ENCODE peak calls at places on chromosome X, in four cellular contexts. Q is colonic mucosa, M is pancreas, J is tibial artery. L is an unnamed sample.

GRCh38 chrX:10617964-10618342 is 2.4 kb downstream of the MID1 start:
- DNase-seq in M (no peak), J (no peak), Q (peak; percentile 31), L (no peak)

GRCh38 chrX:53483838-53484420 is 49.8 kb upstream of the HSD17B10 start:
- DNase-seq in M (no peak), J (no peak), Q (no peak), L (no peak)

GRCh38 chrX:123976671-123977316 is 15.3 kb downstream of the STAG2 start:
- DNase-seq in M (no peak), J (no peak), Q (no peak), L (no peak)

GRCh38 chrX:10010686-10011085 is 43.5 kb downstream of the CLDN34 start:
- DNase-seq in M (no peak), Q (no peak), J (no peak), L (no peak)

GRCh38 chrX:112545051-112545450 is 134.7 kb downstream of the LHFPL1 start:
- DNase-seq in M (no peak), Q (no peak), J (no peak), L (no peak)

GRCh38 chrX:107599371-107599970 is 28.8 kb upstream of the PRPS1 start:
- DNase-seq in M (no peak), Q (no peak), J (no peak), L (no peak)

GRCh38 chrX:34859191-34859590 is 83.4 kb upstream of the FAM47B start:
- DNase-seq in M (no peak), Q (no peak), J (no peak), L (no peak)

GRCh38 chrX:47745386-47745785 is 86.4 kb upstream of the UXT start:
- DNase-seq in J (no peak), M (no peak), Q (no peak), L (no peak)

GRCh38 chrX:13223868-13224555 is 95.8 kb downstream of the ATXN3L start:
- DNase-seq in M (peak; percentile 3), J (no peak), Q (peak; percentile 27), L (peak; percentile 52)

GRCh38 chrX:40152173-40152705 is 54.5 kb upstream of the BCOR start:
- DNase-seq in M (no peak), J (no peak), Q (peak; percentile 54), L (no peak)

GRCh38 chrX:147875866-147876596 is 35.7 kb upstream of the FMR1 start:
- DNase-seq in M (no peak), Q (no peak), J (no peak), L (no peak)

GRCh38 chrX:41447897-41448296 is 754 bp downstream of the NYX start:
- DNase-seq in J (no peak), Q (no peak), M (no peak), L (no peak)

GRCh38 chrX:131763674-131764073 is 219.8 kb downstream of the OR13H1 start:
- DNase-seq in J (no peak), M (no peak), Q (peak; percentile 89), L (no peak)

GRCh38 chrX:23764585-23764984 is 18.4 kb upstream of the SAT1 start:
- DNase-seq in Q (no peak), M (no peak), J (no peak), L (no peak)

GRCh38 chrX:109826954-109827708 is 94.1 kb upstream of the ACSL4 start:
- DNase-seq in Q (no peak), M (no peak), J (no peak), L (no peak)

GRCh38 chrX:5117816-5118215 is 1110.9 kb downstream of the NLGN4X start:
- DNase-seq in M (no peak), Q (no peak), J (no peak), L (no peak)

GRCh38 chrX:23503835-23504539 is 163.3 kb upstream of the PRDX4 start:
- DNase-seq in M (peak; percentile 89), J (peak; percentile 80), Q (peak; percentile 76), L (peak; percentile 65)

DNA sequence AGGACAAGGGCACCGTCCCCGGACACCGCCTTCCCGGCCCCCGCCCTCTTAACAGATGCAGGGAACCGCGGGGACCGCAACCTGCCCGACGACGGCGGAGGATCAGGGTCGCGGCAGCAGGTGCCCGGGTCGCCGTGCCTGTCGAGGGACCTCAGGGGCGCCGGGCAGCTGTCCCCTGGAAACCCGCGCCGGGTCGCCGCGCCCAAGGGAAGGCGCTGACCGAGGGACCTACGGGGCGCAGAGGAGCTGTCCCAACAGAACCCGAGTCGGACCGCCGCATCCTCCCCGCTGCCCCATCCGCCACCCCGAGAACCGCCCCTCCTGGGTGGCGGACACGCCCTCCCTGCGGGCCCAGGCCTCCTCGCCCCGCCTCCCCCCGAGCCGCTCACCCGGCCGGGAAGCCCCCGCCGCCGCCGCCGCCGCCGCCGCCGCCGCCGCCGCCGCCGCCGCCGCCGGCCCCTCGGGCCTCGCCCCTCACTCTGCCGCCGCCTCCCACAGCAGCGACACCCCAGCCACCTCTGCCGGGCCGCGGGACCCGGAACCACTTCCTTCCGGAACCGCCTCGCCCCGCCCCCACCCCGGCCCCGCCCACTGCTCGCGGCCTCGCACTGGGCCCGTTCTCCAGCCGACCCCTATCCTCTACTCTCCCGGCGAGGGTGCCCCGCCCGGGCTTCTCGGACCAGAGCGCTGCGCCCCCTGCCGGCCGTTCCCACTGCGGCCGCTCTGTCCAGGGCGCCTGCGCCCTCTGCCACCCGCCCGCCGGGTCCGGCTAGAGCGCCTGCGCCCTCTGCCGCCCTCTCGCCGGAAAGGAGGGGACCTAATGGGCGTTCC is at the start of gene BCLAF3:
- DNase-seq in M (peak; percentile 82), J (peak; percentile 84), Q (peak; percentile 88), L (peak; percentile 16)
- H3K27ac ChIP-seq in M (peak within 1 kb of the TSS; percentile 72), J (peak within 1 kb of the TSS; percentile 80), Q (peak within 1 kb of the TSS; percentile 69), L (peak within 1 kb of the TSS; percentile 42)

GRCh38 chrX:136674270-136674986 is 26.5 kb downstream of the CD40LG start:
- DNase-seq in Q (no peak), J (no peak), M (no peak), L (no peak)
- H3K27ac ChIP-seq in Q (no peak overlapping the region), J (no peak overlapping the region), M (no peak overlapping the region), L (no peak overlapping the region)

DNA sequence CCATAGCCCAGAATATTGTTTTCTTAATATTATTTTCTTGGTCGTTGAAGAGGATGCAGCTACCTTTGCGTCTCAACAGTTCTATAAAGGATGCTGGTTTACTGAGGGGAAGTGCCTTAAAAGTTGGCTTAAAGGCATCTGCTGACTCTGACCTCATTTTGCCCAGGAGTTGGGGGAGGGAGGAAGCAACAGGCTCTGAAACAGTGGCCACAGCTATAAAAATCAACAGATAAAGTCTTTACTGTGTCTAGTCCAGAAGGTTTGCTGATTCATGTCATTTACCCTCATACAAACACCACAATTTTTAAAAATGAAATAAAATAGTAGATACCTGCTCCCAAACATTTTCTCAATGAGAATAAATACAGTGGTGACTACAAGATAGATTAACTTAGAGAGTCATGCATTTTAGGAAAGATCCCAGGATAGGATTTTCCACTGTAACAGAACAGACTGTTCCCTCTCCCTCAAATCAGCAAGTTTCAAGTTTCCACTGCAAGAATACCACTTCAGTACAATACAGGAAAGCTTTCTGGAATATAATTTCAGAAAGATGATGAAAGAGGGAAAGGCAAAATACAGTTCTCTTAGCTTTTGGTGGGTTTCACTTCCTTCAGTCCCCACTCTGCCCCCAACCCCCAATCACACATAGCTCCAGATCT is 1.9 kb downstream of the PHKA1 start:
- DNase-seq in Q (no peak), M (no peak), J (no peak), L (no peak)
- H3K27ac ChIP-seq in Q (no peak overlapping the region), M (no peak overlapping the region), J (peak overlapping the region; percentile 94), L (peak overlapping the region; percentile 75)

GRCh38 chrX:72027024-72027913 is 104.4 kb downstream of the RTL5 start:
- DNase-seq in J (no peak), M (no peak), Q (peak; percentile 11), L (no peak)
- H3K27ac ChIP-seq in J (peak overlapping the region; percentile 75), M (no peak overlapping the region), Q (no peak overlapping the region), L (no peak overlapping the region)

DNA sequence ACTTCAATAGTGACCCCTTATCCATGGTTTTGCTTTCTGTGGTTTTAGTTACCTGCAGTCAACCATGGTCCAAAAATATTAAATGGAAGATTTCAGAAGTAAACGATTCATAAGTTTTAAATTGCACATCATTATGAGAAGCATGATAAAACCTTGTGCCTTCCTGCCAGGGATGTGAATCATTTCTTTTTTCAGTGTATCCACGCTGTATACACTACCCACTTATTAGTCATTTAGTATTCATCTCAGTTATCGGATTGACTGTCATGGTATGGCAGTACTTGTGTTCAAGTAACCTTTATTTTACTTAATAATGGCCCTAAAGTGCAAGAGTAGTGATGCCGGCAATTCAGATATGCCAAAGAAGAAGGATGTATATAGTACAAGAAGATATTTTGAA is 37.7 kb upstream of the TASL start:
- DNase-seq in J (no peak), M (no peak), Q (no peak), L (no peak)
- H3K27ac ChIP-seq in J (no peak overlapping the region), M (no peak overlapping the region), Q (no peak overlapping the region), L (no peak overlapping the region)

GRCh38 chrX:7204619-7205018 is 56.7 kb upstream of the PUDP start:
- DNase-seq in Q (no peak), M (no peak), J (no peak), L (no peak)
- H3K27ac ChIP-seq in Q (no peak overlapping the region), M (no peak overlapping the region), J (no peak overlapping the region), L (no peak overlapping the region)

DNA sequence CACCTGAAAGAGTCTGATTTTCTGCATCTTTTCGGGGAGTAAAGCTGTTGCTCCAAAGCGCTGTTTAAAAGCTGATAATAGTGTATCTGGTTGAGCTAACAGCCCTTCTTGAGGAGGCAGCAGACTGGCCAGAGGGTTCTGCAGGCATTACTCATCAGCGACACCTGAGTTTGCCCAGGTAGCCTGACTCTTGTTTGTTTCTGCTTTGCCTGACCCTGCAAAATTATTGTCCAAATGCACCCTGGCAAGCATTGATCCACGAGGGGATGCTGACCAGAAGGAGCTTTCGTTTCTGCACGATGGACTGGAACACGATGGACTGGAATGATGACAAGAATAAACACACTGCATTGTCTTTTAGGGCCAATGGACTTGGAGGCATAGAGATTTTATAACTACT is 6.2 kb downstream of the CD99 start:
- DNase-seq in M (no peak), J (no peak), Q (no peak), L (no peak)
- H3K27ac ChIP-seq in M (peak overlapping the region; percentile 27), J (no peak overlapping the region), Q (peak overlapping the region; percentile 40), L (peak overlapping the region; percentile 91)

DNA sequence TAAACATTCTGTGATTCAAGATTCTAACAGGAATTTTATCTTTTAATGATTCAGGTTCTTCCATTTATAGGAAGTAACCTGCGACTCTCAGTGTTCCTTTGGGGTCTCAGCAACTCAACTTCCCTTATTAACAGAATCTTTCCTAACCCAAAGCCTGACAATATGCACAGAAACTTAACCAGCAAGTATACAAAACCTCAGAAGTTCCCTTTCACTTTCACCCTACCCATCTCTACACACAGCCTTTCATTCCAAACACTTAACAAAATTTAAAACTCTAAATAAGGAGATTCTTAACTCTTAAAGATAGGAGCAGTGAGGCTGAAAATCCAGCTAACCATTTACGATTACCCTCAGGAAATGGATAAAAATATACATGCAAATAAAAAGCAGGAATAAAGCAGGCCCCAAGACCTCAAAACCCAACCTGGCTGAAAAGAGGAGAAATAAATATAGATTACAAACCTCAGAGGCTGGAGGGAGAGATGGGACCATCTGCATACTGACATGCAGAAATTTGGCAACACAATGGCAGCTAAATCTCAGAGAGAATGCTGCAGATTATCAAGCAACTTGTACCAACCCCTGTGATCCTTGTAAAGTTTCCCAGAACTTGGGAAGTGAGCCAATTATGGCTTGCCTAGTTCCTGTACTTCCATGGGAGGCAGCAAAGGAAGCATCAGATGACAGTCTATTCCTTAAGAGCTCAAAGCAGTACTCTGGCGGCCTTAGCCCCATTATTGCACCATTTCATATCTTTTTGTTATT is 101.0 kb downstream of the ATP11C start:
- DNase-seq in M (no peak), Q (peak; percentile 38), J (peak; percentile 18), L (no peak)
- H3K27ac ChIP-seq in M (no peak overlapping the region), Q (no peak overlapping the region), J (peak overlapping the region; percentile 19), L (no peak overlapping the region)

L was measured in epithelial cell of prostate.